ENCODE peak calls at places on chromosomes 2 and 18, in nine cellular contexts. One of them, this sample, is unnamed. For H3K4me1, the result is how much of the 10 kb centered on the place peaks cover.

GRCh38 chr18:55489742-55490055 is 98.3 kb downstream of the TCF4 start:
- DNase-seq in IMR-90: peak
- DNase-seq in ovary: no peak
- DNase-seq in GM23338: no peak
- DNase-seq in mesenchymal stem cell: no peak
- DNase-seq in adrenal gland: no peak
- DNase-seq in pancreas: no peak
- DNase-seq in iPS DF 6.9: no peak
- DNase-seq in left ventricle myocardium inferior: no peak
- DNase-seq in this sample: no peak

GRCh38 chr2:167438206-167438605 is 549.9 kb downstream of the XIRP2 start:
- DNase-seq in IMR-90: peak
- DNase-seq in ovary: no peak
- DNase-seq in GM23338: peak
- DNase-seq in mesenchymal stem cell: peak
- DNase-seq in adrenal gland: no peak
- DNase-seq in pancreas: no peak
- DNase-seq in iPS DF 6.9: no peak
- DNase-seq in left ventricle myocardium inferior: no peak
- DNase-seq in this sample: no peak

GRCh38 chr2:38233231-38233983 is 143.7 kb downstream of the ATL2 start:
- DNase-seq in IMR-90: peak
- DNase-seq in ovary: no peak
- DNase-seq in GM23338: peak
- DNase-seq in mesenchymal stem cell: peak
- DNase-seq in adrenal gland: no peak
- DNase-seq in pancreas: no peak
- DNase-seq in iPS DF 6.9: no peak
- DNase-seq in left ventricle myocardium inferior: no peak
- DNase-seq in this sample: peak

GRCh38 chr2:120293123-120293990 is 40.7 kb downstream of the RALB start:
- DNase-seq in IMR-90: no peak
- DNase-seq in ovary: no peak
- DNase-seq in GM23338: no peak
- DNase-seq in mesenchymal stem cell: no peak
- DNase-seq in adrenal gland: no peak
- DNase-seq in pancreas: no peak
- DNase-seq in iPS DF 6.9: no peak
- DNase-seq in left ventricle myocardium inferior: no peak
- DNase-seq in this sample: no peak

GRCh38 chr2:39325966-39326365 is 82.2 kb upstream of the CDKL4 start:
- DNase-seq in IMR-90: peak
- DNase-seq in ovary: no peak
- DNase-seq in GM23338: no peak
- DNase-seq in mesenchymal stem cell: peak
- DNase-seq in adrenal gland: no peak
- DNase-seq in pancreas: no peak
- DNase-seq in iPS DF 6.9: no peak
- DNase-seq in left ventricle myocardium inferior: no peak
- DNase-seq in this sample: no peak

GRCh38 chr2:205930209-205930608 is 155.8 kb downstream of the INO80D start:
- DNase-seq in IMR-90: peak
- DNase-seq in ovary: no peak
- DNase-seq in GM23338: peak
- DNase-seq in mesenchymal stem cell: peak
- DNase-seq in adrenal gland: peak
- DNase-seq in pancreas: no peak
- DNase-seq in iPS DF 6.9: no peak
- DNase-seq in left ventricle myocardium inferior: no peak
- DNase-seq in this sample: no peak

GRCh38 chr2:134919360-134920210 is 963 bp downstream of the CCNT2 start:
- DNase-seq in IMR-90: peak
- DNase-seq in ovary: no peak
- DNase-seq in GM23338: no peak
- DNase-seq in mesenchymal stem cell: peak
- DNase-seq in adrenal gland: no peak
- DNase-seq in pancreas: peak
- DNase-seq in iPS DF 6.9: no peak
- DNase-seq in left ventricle myocardium inferior: peak
- DNase-seq in this sample: no peak

GRCh38 chr2:130261970-130262760 is 63.9 kb upstream of the TUBA3E start:
- DNase-seq in IMR-90: peak
- DNase-seq in ovary: peak
- DNase-seq in GM23338: no peak
- DNase-seq in mesenchymal stem cell: no peak
- DNase-seq in adrenal gland: no peak
- DNase-seq in pancreas: no peak
- DNase-seq in iPS DF 6.9: no peak
- DNase-seq in left ventricle myocardium inferior: no peak
- DNase-seq in this sample: no peak

GRCh38 chr2:128710770-128711169 is 392.1 kb upstream of the HS6ST1 start:
- DNase-seq in IMR-90: no peak
- DNase-seq in ovary: no peak
- DNase-seq in GM23338: no peak
- DNase-seq in mesenchymal stem cell: no peak
- DNase-seq in adrenal gland: no peak
- DNase-seq in pancreas: no peak
- DNase-seq in iPS DF 6.9: no peak
- DNase-seq in left ventricle myocardium inferior: no peak
- DNase-seq in this sample: no peak

GRCh38 chr2:154814856-154815255 is 116.4 kb downstream of the KCNJ3 start:
- DNase-seq in IMR-90: no peak
- DNase-seq in ovary: no peak
- DNase-seq in GM23338: no peak
- DNase-seq in mesenchymal stem cell: no peak
- DNase-seq in adrenal gland: no peak
- DNase-seq in pancreas: no peak
- DNase-seq in iPS DF 6.9: no peak
- DNase-seq in left ventricle myocardium inferior: no peak
- DNase-seq in this sample: no peak

GRCh38 chr2:186309901-186310300 is 176.2 kb upstream of the ZC3H15 start:
- DNase-seq in IMR-90: peak
- DNase-seq in ovary: no peak
- DNase-seq in GM23338: no peak
- DNase-seq in mesenchymal stem cell: peak
- DNase-seq in adrenal gland: peak
- DNase-seq in pancreas: no peak
- DNase-seq in iPS DF 6.9: no peak
- DNase-seq in left ventricle myocardium inferior: no peak
- DNase-seq in this sample: no peak

GRCh38 chr2:37684809-37685208 is 13.4 kb upstream of the CDC42EP3 start:
- DNase-seq in IMR-90: no peak
- DNase-seq in ovary: no peak
- DNase-seq in GM23338: no peak
- DNase-seq in mesenchymal stem cell: no peak
- DNase-seq in adrenal gland: no peak
- DNase-seq in pancreas: no peak
- DNase-seq in iPS DF 6.9: no peak
- DNase-seq in left ventricle myocardium inferior: no peak
- DNase-seq in this sample: no peak

GRCh38 chr2:39870871-39871270 is 91.8 kb upstream of the THUMPD2 start:
- DNase-seq in IMR-90: no peak
- DNase-seq in ovary: no peak
- DNase-seq in GM23338: no peak
- DNase-seq in mesenchymal stem cell: no peak
- DNase-seq in adrenal gland: no peak
- DNase-seq in pancreas: no peak
- DNase-seq in iPS DF 6.9: no peak
- DNase-seq in left ventricle myocardium inferior: no peak
- DNase-seq in this sample: no peak

GRCh38 chr2:207833265-207833751 is 63.6 kb upstream of the FZD5 start:
- DNase-seq in IMR-90: peak
- DNase-seq in ovary: no peak
- DNase-seq in GM23338: no peak
- DNase-seq in mesenchymal stem cell: peak
- DNase-seq in adrenal gland: peak
- DNase-seq in pancreas: no peak
- DNase-seq in iPS DF 6.9: no peak
- DNase-seq in left ventricle myocardium inferior: no peak
- DNase-seq in this sample: no peak

GRCh38 chr2:61853086-61853847 is 593 bp downstream of the FAM161A start:
- DNase-seq in IMR-90: no peak
- DNase-seq in ovary: peak
- DNase-seq in GM23338: peak
- DNase-seq in mesenchymal stem cell: no peak
- DNase-seq in adrenal gland: no peak
- DNase-seq in pancreas: peak
- DNase-seq in iPS DF 6.9: peak
- DNase-seq in left ventricle myocardium inferior: no peak
- DNase-seq in this sample: peak

GRCh38 chr2:174059178-174059874 is 94.2 kb upstream of the SP3 start:
- DNase-seq in IMR-90: peak
- DNase-seq in ovary: no peak
- DNase-seq in GM23338: no peak
- DNase-seq in mesenchymal stem cell: peak
- DNase-seq in adrenal gland: no peak
- DNase-seq in pancreas: no peak
- DNase-seq in iPS DF 6.9: no peak
- DNase-seq in left ventricle myocardium inferior: no peak
- DNase-seq in this sample: no peak

GRCh38 chr2:16181741-16182090 is 241.4 kb downstream of the MYCN start:
- DNase-seq in IMR-90: no peak
- DNase-seq in ovary: no peak
- DNase-seq in GM23338: no peak
- DNase-seq in mesenchymal stem cell: no peak
- DNase-seq in adrenal gland: no peak
- DNase-seq in pancreas: no peak
- DNase-seq in iPS DF 6.9: no peak
- DNase-seq in left ventricle myocardium inferior: no peak
- DNase-seq in this sample: no peak

DNA sequence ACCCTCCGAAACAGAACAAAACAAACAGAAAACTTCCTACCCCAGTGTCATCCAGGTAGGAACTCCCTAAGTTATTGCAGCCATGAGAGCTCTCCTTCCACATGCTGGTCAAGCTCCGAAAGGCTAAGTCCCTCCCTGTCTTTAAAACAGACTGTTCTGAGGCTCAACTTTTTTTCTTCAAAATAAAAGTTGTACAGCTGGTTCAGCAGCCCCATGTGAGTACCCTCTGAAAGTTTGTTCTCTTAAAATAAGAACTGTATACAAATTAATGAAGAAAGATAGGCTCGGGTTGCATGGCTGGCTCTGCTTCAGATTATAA is at the start of gene PDE1A:
- DNase-seq in IMR-90: no peak
- DNase-seq in ovary: no peak
- DNase-seq in GM23338: no peak
- DNase-seq in mesenchymal stem cell: no peak
- DNase-seq in adrenal gland: no peak
- DNase-seq in pancreas: no peak
- DNase-seq in iPS DF 6.9: no peak
- DNase-seq in left ventricle myocardium inferior: no peak
- DNase-seq in this sample: no peak
- H3K4me3 ChIP-seq in IMR-90: peak
- H3K4me3 ChIP-seq in ovary: peak
- H3K4me3 ChIP-seq in GM23338: no peak
- H3K4me3 ChIP-seq in mesenchymal stem cell: peak
- H3K4me3 ChIP-seq in adrenal gland: no peak
- H3K4me3 ChIP-seq in pancreas: no peak
- H3K4me3 ChIP-seq in iPS DF 6.9: no peak
- H3K4me3 ChIP-seq in left ventricle myocardium inferior: peak
- H3K4me3 ChIP-seq in this sample: peak

GRCh38 chr18:67047334-67047733 is 443.4 kb upstream of the CDH19 start:
- DNase-seq in IMR-90: no peak
- DNase-seq in ovary: no peak
- DNase-seq in GM23338: no peak
- DNase-seq in mesenchymal stem cell: no peak
- DNase-seq in adrenal gland: no peak
- DNase-seq in pancreas: no peak
- DNase-seq in iPS DF 6.9: no peak
- DNase-seq in left ventricle myocardium inferior: no peak
- DNase-seq in this sample: no peak

GRCh38 chr18:67041334-67041733 is 437.4 kb upstream of the CDH19 start:
- DNase-seq in IMR-90: no peak
- DNase-seq in ovary: no peak
- DNase-seq in GM23338: peak
- DNase-seq in mesenchymal stem cell: no peak
- DNase-seq in adrenal gland: no peak
- DNase-seq in pancreas: no peak
- DNase-seq in iPS DF 6.9: no peak
- DNase-seq in left ventricle myocardium inferior: no peak
- DNase-seq in this sample: no peak

GRCh38 chr18:67043276-67043675 is 439.4 kb upstream of the CDH19 start:
- DNase-seq in IMR-90: no peak
- DNase-seq in ovary: no peak
- DNase-seq in GM23338: peak
- DNase-seq in mesenchymal stem cell: no peak
- DNase-seq in adrenal gland: no peak
- DNase-seq in pancreas: no peak
- DNase-seq in iPS DF 6.9: no peak
- DNase-seq in left ventricle myocardium inferior: no peak
- DNase-seq in this sample: no peak
- H3K27ac ChIP-seq in IMR-90: no peak
- H3K27ac ChIP-seq in ovary: no peak
- H3K27ac ChIP-seq in GM23338: no peak
- H3K27ac ChIP-seq in mesenchymal stem cell: no peak
- H3K27ac ChIP-seq in adrenal gland: no peak
- H3K27ac ChIP-seq in pancreas: no peak
- H3K27ac ChIP-seq in iPS DF 6.9: no peak
- H3K27ac ChIP-seq in left ventricle myocardium inferior: no peak
- H3K27ac ChIP-seq in this sample: no peak

DNA sequence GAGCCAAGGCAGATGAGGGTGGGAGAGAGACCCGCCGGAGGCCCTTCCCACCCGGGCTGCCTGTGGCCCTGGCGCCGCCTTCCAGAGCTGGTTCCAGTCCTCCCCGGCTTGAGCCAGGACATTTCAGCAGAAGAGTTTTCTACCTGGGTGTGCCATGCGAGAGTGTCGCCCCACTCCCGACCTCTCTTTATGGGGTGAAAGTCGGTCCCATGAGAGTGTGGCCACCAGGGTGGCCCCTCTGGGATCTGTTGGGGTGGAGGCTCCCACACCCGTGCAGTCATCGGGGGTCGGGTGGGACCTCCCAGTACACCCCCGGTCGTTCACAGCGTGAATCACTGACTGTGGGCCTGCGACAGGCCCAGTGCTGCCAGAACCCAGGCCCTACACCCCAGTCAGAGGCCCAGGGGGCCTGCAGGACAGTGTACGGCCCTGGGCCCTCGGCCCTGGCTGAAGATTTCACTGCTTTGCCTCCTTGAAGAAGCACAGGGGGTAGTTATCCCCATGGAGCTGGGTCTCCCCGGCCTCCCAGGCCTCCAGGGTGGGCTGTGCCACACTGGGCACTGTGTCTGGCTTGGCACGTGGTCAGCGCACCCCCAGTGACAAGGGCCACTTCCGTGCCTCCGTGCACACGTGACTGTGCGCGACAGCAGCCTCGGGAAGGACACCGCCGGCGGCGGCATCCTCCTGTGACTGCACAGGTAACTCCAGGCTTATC is 5.9 kb downstream of the NFATC1 start:
- DNase-seq in IMR-90: no peak
- DNase-seq in ovary: peak
- DNase-seq in GM23338: no peak
- DNase-seq in mesenchymal stem cell: no peak
- DNase-seq in adrenal gland: no peak
- DNase-seq in pancreas: no peak
- DNase-seq in iPS DF 6.9: no peak
- DNase-seq in left ventricle myocardium inferior: peak
- DNase-seq in this sample: no peak
- H3K4me1 ChIP-seq in IMR-90: under half
- H3K4me1 ChIP-seq in ovary: under half
- H3K4me1 ChIP-seq in GM23338: under half
- H3K4me1 ChIP-seq in mesenchymal stem cell: under half
- H3K4me1 ChIP-seq in adrenal gland: under half
- H3K4me1 ChIP-seq in pancreas: under half
- H3K4me1 ChIP-seq in iPS DF 6.9: under half
- H3K4me1 ChIP-seq in left ventricle myocardium inferior: half or more
- H3K4me1 ChIP-seq in this sample: under half

GRCh38 chr2:69798466-69798908 is 31.0 kb upstream of the GMCL1 start:
- DNase-seq in IMR-90: peak
- DNase-seq in ovary: peak
- DNase-seq in GM23338: no peak
- DNase-seq in mesenchymal stem cell: peak
- DNase-seq in adrenal gland: peak
- DNase-seq in pancreas: no peak
- DNase-seq in iPS DF 6.9: no peak
- DNase-seq in left ventricle myocardium inferior: peak
- DNase-seq in this sample: no peak
- H3K4me3 ChIP-seq in IMR-90: no peak
- H3K4me3 ChIP-seq in ovary: peak
- H3K4me3 ChIP-seq in GM23338: no peak
- H3K4me3 ChIP-seq in mesenchymal stem cell: peak
- H3K4me3 ChIP-seq in adrenal gland: no peak
- H3K4me3 ChIP-seq in pancreas: no peak
- H3K4me3 ChIP-seq in iPS DF 6.9: no peak
- H3K4me3 ChIP-seq in left ventricle myocardium inferior: peak
- H3K4me3 ChIP-seq in this sample: peak